ENCODE peak calls at places on chromosome 19, in four cellular contexts. Q, A, B and Z are unnamed samples.

GRCh38 chr19:1076951-1077350 is 10.0 kb downstream of the ARHGAP45 start:
- DNase-seq in Q (no peak), A (no peak), B (no peak), Z (no peak)

GRCh38 chr19:9848060-9848459 is 12.9 kb downstream of the PIN1 start:
- DNase-seq in B (no peak), Q (peak), A (no peak), Z (peak)

GRCh38 chr19:6011206-6011605 is 33.3 kb upstream of the RANBP3 start:
- DNase-seq in Q (no peak), A (no peak), B (no peak), Z (no peak)

GRCh38 chr19:33781996-33782395 is 14.7 kb upstream of the KCTD15 start:
- DNase-seq in B (no peak), Q (no peak), A (no peak), Z (no peak)

GRCh38 chr19:3860499-3860898 is 8.3 kb downstream of the ZFR2 start:
- DNase-seq in A (no peak), Q (no peak), B (no peak), Z (no peak)

GRCh38 chr19:45876161-45876410 is 9.9 kb downstream of the IRF2BP1 start:
- DNase-seq in B (no peak), Q (no peak), A (no peak), Z (no peak)

GRCh38 chr19:566403-566802 is 6.0 kb upstream of the BSG start:
- DNase-seq in A (peak), Q (no peak), B (no peak), Z (no peak)

GRCh38 chr19:44703336-44704078 is 4.6 kb downstream of the CEACAM16 start:
- DNase-seq in Q (no peak), B (no peak), A (no peak), Z (no peak)

GRCh38 chr19:3179739-3180293 is 1.2 kb downstream of the S1PR4 start:
- DNase-seq in B (no peak), A (no peak), Q (no peak), Z (no peak)

GRCh38 chr19:32191921-32192320 is 153.5 kb upstream of the ZNF507 start:
- DNase-seq in Q (no peak), B (no peak), A (no peak), Z (no peak)

GRCh38 chr19:35569281-35569781 is 5.9 kb upstream of the ATP4A start:
- DNase-seq in A (no peak), B (no peak), Q (no peak), Z (no peak)

GRCh38 chr19:41807176-41807575 is 10.8 kb downstream of the CEACAM3 start:
- DNase-seq in B (no peak), Q (no peak), A (no peak), Z (no peak)

GRCh38 chr19:47549341-47549768 is 23.6 kb downstream of the ZNF541 start:
- DNase-seq in B (no peak), Q (no peak), A (no peak), Z (no peak)

GRCh38 chr19:8831832-8832131 is 322 bp downstream of the ZNF558 start:
- DNase-seq in Q (no peak), B (no peak), A (no peak), Z (no peak)

GRCh38 chr19:31863122-31863521 is 482.3 kb upstream of the ZNF507 start:
- DNase-seq in B (no peak), Q (no peak), A (no peak), Z (no peak)

GRCh38 chr19:56687036-56687435 is 15.5 kb upstream of the ZNF835 start:
- DNase-seq in A (no peak), B (no peak), Q (no peak), Z (no peak)

GRCh38 chr19:18417250-18418033 is 1.8 kb upstream of the SSBP4 start:
- DNase-seq in B (peak), Q (peak), A (peak), Z (peak)

GRCh38 chr19:12884926-12885748 is 1.9 kb downstream of the KLF1 start:
- DNase-seq in B (peak), Q (peak), A (no peak), Z (peak)

GRCh38 chr19:40802300-40803169 is 3.5 kb downstream of the EGLN2 start:
- DNase-seq in Q (no peak), A (peak), B (no peak), Z (peak)

GRCh38 chr19:3931041-3931440 is 1.8 kb upstream of the NMRK2 start:
- DNase-seq in A (no peak), Q (no peak), B (no peak), Z (no peak)

GRCh38 chr19:50155520-50156109 is 7.5 kb downstream of the IZUMO2 start:
- DNase-seq in B (no peak), A (no peak), Q (peak), Z (no peak)

GRCh38 chr19:2044709-2045500 is 6.1 kb downstream of the MKNK2 start:
- DNase-seq in A (peak), B (no peak), Q (no peak), Z (no peak)